ENCODE peak calls at places on chromosomes 16 and 17, in five cellular contexts. One of them, this sample, is unnamed.

GRCh38 chr17:65049085-65049756 is 7.3 kb downstream of the GNA13 start:
- ATAC-seq in stimulated activated naive CD8-positive, alpha-beta T cell treated with anti-CD3 and anti-CD28 coated beads, Interleukin-15, amount 100 ng/mL, for 72 hours: peak; percentile 69
- ATAC-seq in heart right ventricle: no peak
- ATAC-seq in effector memory CD8-positive, alpha-beta T cell: peak; percentile 65
- ATAC-seq in right cardiac atrium: no peak
- ATAC-seq in this sample: no peak

GRCh38 chr17:32970281-32970680 is 21.4 kb upstream of the SPACA3 start:
- ATAC-seq in heart right ventricle: no peak
- ATAC-seq in effector memory CD8-positive, alpha-beta T cell: no peak
- ATAC-seq in stimulated activated naive CD8-positive, alpha-beta T cell treated with anti-CD3 and anti-CD28 coated beads, Interleukin-15, amount 100 ng/mL, for 72 hours: no peak
- ATAC-seq in right cardiac atrium: no peak
- ATAC-seq in this sample: no peak

GRCh38 chr17:43333438-43333943 is 65.3 kb upstream of the ARL4D start:
- ATAC-seq in effector memory CD8-positive, alpha-beta T cell: no peak
- ATAC-seq in stimulated activated naive CD8-positive, alpha-beta T cell treated with anti-CD3 and anti-CD28 coated beads, Interleukin-15, amount 100 ng/mL, for 72 hours: no peak
- ATAC-seq in heart right ventricle: no peak
- ATAC-seq in right cardiac atrium: no peak
- ATAC-seq in this sample: no peak

GRCh38 chr17:2250140-2251095 is 53.2 kb downstream of the SMG6 start:
- ATAC-seq in right cardiac atrium: no peak
- ATAC-seq in heart right ventricle: no peak
- ATAC-seq in effector memory CD8-positive, alpha-beta T cell: peak; percentile 76
- ATAC-seq in stimulated activated naive CD8-positive, alpha-beta T cell treated with anti-CD3 and anti-CD28 coated beads, Interleukin-15, amount 100 ng/mL, for 72 hours: peak; percentile 74
- ATAC-seq in this sample: peak; percentile 75

GRCh38 chr16:79261461-79261860 is 339.1 kb downstream of the MAF start:
- ATAC-seq in effector memory CD8-positive, alpha-beta T cell: peak; percentile 70
- ATAC-seq in right cardiac atrium: peak; percentile 25
- ATAC-seq in heart right ventricle: no peak
- ATAC-seq in stimulated activated naive CD8-positive, alpha-beta T cell treated with anti-CD3 and anti-CD28 coated beads, Interleukin-15, amount 100 ng/mL, for 72 hours: peak; percentile 52
- ATAC-seq in this sample: no peak

GRCh38 chr16:87698676-87699179 is 67.1 kb downstream of the KLHDC4 start:
- ATAC-seq in effector memory CD8-positive, alpha-beta T cell: peak; percentile 66
- ATAC-seq in heart right ventricle: no peak
- ATAC-seq in right cardiac atrium: no peak
- ATAC-seq in stimulated activated naive CD8-positive, alpha-beta T cell treated with anti-CD3 and anti-CD28 coated beads, Interleukin-15, amount 100 ng/mL, for 72 hours: no peak
- ATAC-seq in this sample: no peak

GRCh38 chr16:76897816-76898215 is 293.2 kb upstream of the MON1B start:
- ATAC-seq in heart right ventricle: no peak
- ATAC-seq in stimulated activated naive CD8-positive, alpha-beta T cell treated with anti-CD3 and anti-CD28 coated beads, Interleukin-15, amount 100 ng/mL, for 72 hours: no peak
- ATAC-seq in right cardiac atrium: no peak
- ATAC-seq in effector memory CD8-positive, alpha-beta T cell: no peak
- ATAC-seq in this sample: no peak

GRCh38 chr16:19883296-19883951 is 1.2 kb downstream of the GPRC5B start:
- ATAC-seq in heart right ventricle: peak; percentile 62
- ATAC-seq in effector memory CD8-positive, alpha-beta T cell: no peak
- ATAC-seq in right cardiac atrium: peak; percentile 78
- ATAC-seq in stimulated activated naive CD8-positive, alpha-beta T cell treated with anti-CD3 and anti-CD28 coated beads, Interleukin-15, amount 100 ng/mL, for 72 hours: no peak
- ATAC-seq in this sample: no peak

GRCh38 chr17:68184816-68185436 is 62.9 kb upstream of the AMZ2 start:
- ATAC-seq in effector memory CD8-positive, alpha-beta T cell: peak; percentile 67
- ATAC-seq in heart right ventricle: no peak
- ATAC-seq in stimulated activated naive CD8-positive, alpha-beta T cell treated with anti-CD3 and anti-CD28 coated beads, Interleukin-15, amount 100 ng/mL, for 72 hours: peak; percentile 85
- ATAC-seq in right cardiac atrium: no peak
- ATAC-seq in this sample: no peak

GRCh38 chr16:56547120-56547948 is 17.5 kb upstream of the MT4 start:
- ATAC-seq in effector memory CD8-positive, alpha-beta T cell: peak; percentile 40
- ATAC-seq in right cardiac atrium: no peak
- ATAC-seq in stimulated activated naive CD8-positive, alpha-beta T cell treated with anti-CD3 and anti-CD28 coated beads, Interleukin-15, amount 100 ng/mL, for 72 hours: no peak
- ATAC-seq in heart right ventricle: no peak
- ATAC-seq in this sample: peak; percentile 84

GRCh38 chr17:74641224-74641948 is 17.8 kb upstream of the CD300E start:
- ATAC-seq in effector memory CD8-positive, alpha-beta T cell: no peak
- ATAC-seq in stimulated activated naive CD8-positive, alpha-beta T cell treated with anti-CD3 and anti-CD28 coated beads, Interleukin-15, amount 100 ng/mL, for 72 hours: no peak
- ATAC-seq in heart right ventricle: no peak
- ATAC-seq in right cardiac atrium: no peak
- ATAC-seq in this sample: no peak

GRCh38 chr16:79758615-79759346 is 158.2 kb upstream of the MAF start:
- ATAC-seq in heart right ventricle: no peak
- ATAC-seq in stimulated activated naive CD8-positive, alpha-beta T cell treated with anti-CD3 and anti-CD28 coated beads, Interleukin-15, amount 100 ng/mL, for 72 hours: no peak
- ATAC-seq in effector memory CD8-positive, alpha-beta T cell: no peak
- ATAC-seq in right cardiac atrium: no peak
- ATAC-seq in this sample: no peak

GRCh38 chr17:17351901-17352781 is 49.0 kb downstream of the NT5M start:
- ATAC-seq in effector memory CD8-positive, alpha-beta T cell: no peak
- ATAC-seq in stimulated activated naive CD8-positive, alpha-beta T cell treated with anti-CD3 and anti-CD28 coated beads, Interleukin-15, amount 100 ng/mL, for 72 hours: no peak
- ATAC-seq in heart right ventricle: peak; percentile 63
- ATAC-seq in right cardiac atrium: peak; percentile 56
- ATAC-seq in this sample: peak; percentile 23

GRCh38 chr17:32491371-32492280 is 4.8 kb downstream of the CDK5R1 start:
- ATAC-seq in stimulated activated naive CD8-positive, alpha-beta T cell treated with anti-CD3 and anti-CD28 coated beads, Interleukin-15, amount 100 ng/mL, for 72 hours: peak; percentile 39
- ATAC-seq in effector memory CD8-positive, alpha-beta T cell: no peak
- ATAC-seq in right cardiac atrium: no peak
- ATAC-seq in heart right ventricle: no peak
- ATAC-seq in this sample: no peak

GRCh38 chr16:57741660-57742191 is 6.2 kb downstream of the KATNB1 start:
- ATAC-seq in right cardiac atrium: no peak
- ATAC-seq in effector memory CD8-positive, alpha-beta T cell: no peak
- ATAC-seq in heart right ventricle: no peak
- ATAC-seq in stimulated activated naive CD8-positive, alpha-beta T cell treated with anti-CD3 and anti-CD28 coated beads, Interleukin-15, amount 100 ng/mL, for 72 hours: peak; percentile 42
- ATAC-seq in this sample: no peak

GRCh38 chr17:4858880-4859260 is 25.7 kb downstream of the MINK1 start:
- ATAC-seq in effector memory CD8-positive, alpha-beta T cell: no peak
- ATAC-seq in heart right ventricle: peak; percentile 68
- ATAC-seq in right cardiac atrium: peak; percentile 57
- ATAC-seq in stimulated activated naive CD8-positive, alpha-beta T cell treated with anti-CD3 and anti-CD28 coated beads, Interleukin-15, amount 100 ng/mL, for 72 hours: no peak
- ATAC-seq in this sample: peak; percentile 88

GRCh38 chr16:89575247-89576172 is at the start of gene CPNE7:
- ATAC-seq in stimulated activated naive CD8-positive, alpha-beta T cell treated with anti-CD3 and anti-CD28 coated beads, Interleukin-15, amount 100 ng/mL, for 72 hours: peak; percentile 41
- ATAC-seq in heart right ventricle: no peak
- ATAC-seq in right cardiac atrium: no peak
- ATAC-seq in effector memory CD8-positive, alpha-beta T cell: peak; percentile 54
- ATAC-seq in this sample: no peak

GRCh38 chr17:82444941-82445521 is 5.5 kb downstream of the CYBC1 start:
- ATAC-seq in stimulated activated naive CD8-positive, alpha-beta T cell treated with anti-CD3 and anti-CD28 coated beads, Interleukin-15, amount 100 ng/mL, for 72 hours: no peak
- ATAC-seq in heart right ventricle: no peak
- ATAC-seq in right cardiac atrium: no peak
- ATAC-seq in effector memory CD8-positive, alpha-beta T cell: no peak
- ATAC-seq in this sample: no peak

GRCh38 chr16:80570106-80570478 is 29.3 kb downstream of the DYNLRB2 start:
- ATAC-seq in stimulated activated naive CD8-positive, alpha-beta T cell treated with anti-CD3 and anti-CD28 coated beads, Interleukin-15, amount 100 ng/mL, for 72 hours: peak; percentile 27
- ATAC-seq in heart right ventricle: no peak
- ATAC-seq in effector memory CD8-positive, alpha-beta T cell: peak; percentile 54
- ATAC-seq in right cardiac atrium: no peak
- ATAC-seq in this sample: no peak

GRCh38 chr17:12070561-12070960 is 49.9 kb downstream of the MAP2K4 start:
- ATAC-seq in heart right ventricle: no peak
- ATAC-seq in effector memory CD8-positive, alpha-beta T cell: no peak
- ATAC-seq in stimulated activated naive CD8-positive, alpha-beta T cell treated with anti-CD3 and anti-CD28 coated beads, Interleukin-15, amount 100 ng/mL, for 72 hours: no peak
- ATAC-seq in right cardiac atrium: no peak
- ATAC-seq in this sample: no peak

GRCh38 chr16:58842746-58843145 is 108.6 kb upstream of the GOT2 start:
- ATAC-seq in heart right ventricle: no peak
- ATAC-seq in right cardiac atrium: no peak
- ATAC-seq in effector memory CD8-positive, alpha-beta T cell: no peak
- ATAC-seq in stimulated activated naive CD8-positive, alpha-beta T cell treated with anti-CD3 and anti-CD28 coated beads, Interleukin-15, amount 100 ng/mL, for 72 hours: no peak
- ATAC-seq in this sample: no peak

GRCh38 chr16:81469710-81470481 is 25.3 kb downstream of the CMIP start:
- ATAC-seq in stimulated activated naive CD8-positive, alpha-beta T cell treated with anti-CD3 and anti-CD28 coated beads, Interleukin-15, amount 100 ng/mL, for 72 hours: peak; percentile 93
- ATAC-seq in effector memory CD8-positive, alpha-beta T cell: peak; percentile 90
- ATAC-seq in right cardiac atrium: no peak
- ATAC-seq in heart right ventricle: peak; percentile 29
- ATAC-seq in this sample: no peak

GRCh38 chr16:46569231-46569735 is 51.9 kb downstream of the SHCBP1 start:
- ATAC-seq in effector memory CD8-positive, alpha-beta T cell: no peak
- ATAC-seq in right cardiac atrium: no peak
- ATAC-seq in stimulated activated naive CD8-positive, alpha-beta T cell treated with anti-CD3 and anti-CD28 coated beads, Interleukin-15, amount 100 ng/mL, for 72 hours: no peak
- ATAC-seq in heart right ventricle: no peak
- ATAC-seq in this sample: no peak

GRCh38 chr16:81179219-81179618 is 59.3 kb upstream of the BCO1 start:
- ATAC-seq in heart right ventricle: no peak
- ATAC-seq in stimulated activated naive CD8-positive, alpha-beta T cell treated with anti-CD3 and anti-CD28 coated beads, Interleukin-15, amount 100 ng/mL, for 72 hours: no peak
- ATAC-seq in effector memory CD8-positive, alpha-beta T cell: no peak
- ATAC-seq in right cardiac atrium: no peak
- ATAC-seq in this sample: no peak

GRCh38 chr17:35121315-35121714 is at the start of gene FNDC8:
- ATAC-seq in heart right ventricle: no peak
- ATAC-seq in stimulated activated naive CD8-positive, alpha-beta T cell treated with anti-CD3 and anti-CD28 coated beads, Interleukin-15, amount 100 ng/mL, for 72 hours: no peak
- ATAC-seq in right cardiac atrium: no peak
- ATAC-seq in effector memory CD8-positive, alpha-beta T cell: no peak
- ATAC-seq in this sample: no peak

GRCh38 chr16:88494335-88495154 is 41.5 kb downstream of the ZFPM1 start:
- ATAC-seq in right cardiac atrium: no peak
- ATAC-seq in effector memory CD8-positive, alpha-beta T cell: no peak
- ATAC-seq in heart right ventricle: no peak
- ATAC-seq in stimulated activated naive CD8-positive, alpha-beta T cell treated with anti-CD3 and anti-CD28 coated beads, Interleukin-15, amount 100 ng/mL, for 72 hours: no peak
- ATAC-seq in this sample: no peak

GRCh38 chr16:50394215-50394802 is 25.5 kb upstream of the BRD7 start:
- ATAC-seq in heart right ventricle: no peak
- ATAC-seq in stimulated activated naive CD8-positive, alpha-beta T cell treated with anti-CD3 and anti-CD28 coated beads, Interleukin-15, amount 100 ng/mL, for 72 hours: no peak
- ATAC-seq in effector memory CD8-positive, alpha-beta T cell: no peak
- ATAC-seq in right cardiac atrium: no peak
- ATAC-seq in this sample: no peak

GRCh38 chr16:68972720-68973119 is 129.4 kb downstream of the TANGO6 start:
- ATAC-seq in right cardiac atrium: no peak
- ATAC-seq in effector memory CD8-positive, alpha-beta T cell: no peak
- ATAC-seq in stimulated activated naive CD8-positive, alpha-beta T cell treated with anti-CD3 and anti-CD28 coated beads, Interleukin-15, amount 100 ng/mL, for 72 hours: no peak
- ATAC-seq in heart right ventricle: peak; percentile 29
- ATAC-seq in this sample: peak; percentile 95

GRCh38 chr16:1535391-1536291 is 2.2 kb downstream of the TMEM204 start:
- ATAC-seq in stimulated activated naive CD8-positive, alpha-beta T cell treated with anti-CD3 and anti-CD28 coated beads, Interleukin-15, amount 100 ng/mL, for 72 hours: peak; percentile 30
- ATAC-seq in right cardiac atrium: no peak
- ATAC-seq in effector memory CD8-positive, alpha-beta T cell: peak; percentile 41
- ATAC-seq in heart right ventricle: no peak
- ATAC-seq in this sample: no peak

GRCh38 chr17:8867361-8867981 is at the start of gene PIK3R6:
- ATAC-seq in heart right ventricle: peak; percentile 49
- ATAC-seq in effector memory CD8-positive, alpha-beta T cell: peak; percentile 89
- ATAC-seq in right cardiac atrium: no peak
- ATAC-seq in stimulated activated naive CD8-positive, alpha-beta T cell treated with anti-CD3 and anti-CD28 coated beads, Interleukin-15, amount 100 ng/mL, for 72 hours: peak; percentile 47
- ATAC-seq in this sample: no peak

GRCh38 chr17:79837888-79838540 is 1.2 kb downstream of the CBX4 start:
- ATAC-seq in stimulated activated naive CD8-positive, alpha-beta T cell treated with anti-CD3 and anti-CD28 coated beads, Interleukin-15, amount 100 ng/mL, for 72 hours: no peak
- ATAC-seq in right cardiac atrium: no peak
- ATAC-seq in effector memory CD8-positive, alpha-beta T cell: peak; percentile 7
- ATAC-seq in heart right ventricle: no peak
- ATAC-seq in this sample: peak; percentile 2

GRCh38 chr17:44673893-44674292 is 15.7 kb downstream of the CCDC43 start:
- ATAC-seq in stimulated activated naive CD8-positive, alpha-beta T cell treated with anti-CD3 and anti-CD28 coated beads, Interleukin-15, amount 100 ng/mL, for 72 hours: no peak
- ATAC-seq in right cardiac atrium: no peak
- ATAC-seq in heart right ventricle: no peak
- ATAC-seq in effector memory CD8-positive, alpha-beta T cell: no peak
- ATAC-seq in this sample: no peak

GRCh38 chr17:17871913-17872312 is 35.1 kb upstream of the SREBF1 start:
- ATAC-seq in effector memory CD8-positive, alpha-beta T cell: no peak
- ATAC-seq in right cardiac atrium: no peak
- ATAC-seq in stimulated activated naive CD8-positive, alpha-beta T cell treated with anti-CD3 and anti-CD28 coated beads, Interleukin-15, amount 100 ng/mL, for 72 hours: no peak
- ATAC-seq in heart right ventricle: no peak
- ATAC-seq in this sample: no peak

GRCh38 chr17:39099686-39100293 is 51.6 kb downstream of the PLXDC1 start:
- ATAC-seq in heart right ventricle: peak; percentile 66
- ATAC-seq in stimulated activated naive CD8-positive, alpha-beta T cell treated with anti-CD3 and anti-CD28 coated beads, Interleukin-15, amount 100 ng/mL, for 72 hours: no peak
- ATAC-seq in effector memory CD8-positive, alpha-beta T cell: no peak
- ATAC-seq in right cardiac atrium: peak; percentile 29
- ATAC-seq in this sample: peak; percentile 72

GRCh38 chr16:72788269-72788809 is 259.6 kb downstream of the ZFHX3 start:
- ATAC-seq in effector memory CD8-positive, alpha-beta T cell: no peak
- ATAC-seq in right cardiac atrium: no peak
- ATAC-seq in stimulated activated naive CD8-positive, alpha-beta T cell treated with anti-CD3 and anti-CD28 coated beads, Interleukin-15, amount 100 ng/mL, for 72 hours: no peak
- ATAC-seq in heart right ventricle: no peak
- ATAC-seq in this sample: no peak

GRCh38 chr17:44067547-44067945 is 1.1 kb upstream of the LSM12 start:
- ATAC-seq in heart right ventricle: no peak
- ATAC-seq in stimulated activated naive CD8-positive, alpha-beta T cell treated with anti-CD3 and anti-CD28 coated beads, Interleukin-15, amount 100 ng/mL, for 72 hours: no peak
- ATAC-seq in right cardiac atrium: no peak
- ATAC-seq in effector memory CD8-positive, alpha-beta T cell: no peak
- ATAC-seq in this sample: no peak

GRCh38 chr17:82160081-82160480 is 52.6 kb downstream of the CCDC57 start:
- ATAC-seq in stimulated activated naive CD8-positive, alpha-beta T cell treated with anti-CD3 and anti-CD28 coated beads, Interleukin-15, amount 100 ng/mL, for 72 hours: no peak
- ATAC-seq in effector memory CD8-positive, alpha-beta T cell: no peak
- ATAC-seq in right cardiac atrium: no peak
- ATAC-seq in heart right ventricle: no peak
- ATAC-seq in this sample: no peak

This sample was measured in SK-N-SH treated with all-trans-retinoic acid at 6 μM for 48 hours.